ENCODE peak calls at places on chromosomes 6 and 20, in nine cellular contexts. Z is H9; N is activated T-helper 1 cell treated with anti-CD3 and anti-CD28 coated beads, Interleukin-2, amount 50 U/mL, for 16 hours; H is bronchial epithelial cell; E is nucleus accumbens; W is iris pigment epithelial cell; C is NCI-H2107; T is H7; Y is GM23248. I is an unnamed sample.

GRCh38 chr6:27127874-27128795 is 119.4 kb upstream of the PRSS16 start:
- DNase-seq in E (no peak), T (no peak), Z (no peak), N (no peak), H (no peak), W (no peak), Y (no peak), C (no peak), I (no peak)

GRCh38 chr6:169345198-169345597 is 91.6 kb upstream of the THBS2 start:
- DNase-seq in N (no peak), T (no peak), E (no peak), H (no peak), W (no peak), Z (no peak), C (no peak), Y (no peak), I (no peak)

GRCh38 chr20:38447931-38448675 is 13.0 kb upstream of the SNHG17 start:
- DNase-seq in Z (no peak), C (no peak), H (no peak), N (no peak), T (no peak), W (no peak), E (no peak), Y (no peak), I (no peak)

GRCh38 chr6:48834706-48835105 is 628.3 kb downstream of the MMUT start:
- DNase-seq in Y (peak), H (no peak), C (no peak), W (peak), E (no peak), Z (no peak), T (no peak), N (no peak), I (no peak)

GRCh38 chr6:133756046-133756445 is 132.9 kb upstream of the TCF21 start:
- DNase-seq in C (no peak), H (no peak), N (no peak), Z (no peak), W (peak), T (no peak), E (no peak), Y (peak), I (no peak)

GRCh38 chr6:130365166-130366010 is 429 bp upstream of the TMEM200A start:
- DNase-seq in H (no peak), T (peak), W (peak), E (no peak), Z (peak), Y (peak), N (peak), C (no peak), I (no peak)

GRCh38 chr20:52209154-52209571 is 17.6 kb upstream of the ZFP64 start:
- DNase-seq in C (no peak), T (peak), W (no peak), Y (no peak), N (no peak), H (no peak), Z (peak), E (no peak), I (no peak)

GRCh38 chr6:7042654-7043545 is 64.9 kb upstream of the RREB1 start:
- DNase-seq in T (no peak), N (no peak), E (no peak), Z (peak), C (no peak), Y (no peak), H (no peak), W (no peak), I (no peak)

GRCh38 chr6:158607411-158608170 is 37.0 kb downstream of the DYNLT1 start:
- DNase-seq in Z (no peak), E (no peak), C (no peak), T (no peak), H (no peak), W (peak), N (no peak), Y (peak), I (no peak)

GRCh38 chr20:13800728-13801134 is 15.9 kb downstream of the NDUFAF5 start:
- DNase-seq in C (no peak), T (no peak), Z (no peak), E (no peak), N (no peak), W (peak), H (peak), Y (peak), I (peak)

GRCh38 chr6:168158280-168158979 is 79.4 kb upstream of the FRMD1 start:
- DNase-seq in H (no peak), E (no peak), Z (peak), N (no peak), W (peak), T (no peak), C (peak), Y (peak), I (no peak)

GRCh38 chr6:107665386-107665785 is 158.7 kb downstream of the SCML4 start:
- DNase-seq in Z (no peak), T (no peak), E (no peak), H (peak), C (no peak), W (peak), Y (peak), N (no peak), I (no peak)

GRCh38 chr6:104908431-104909139 is 48.3 kb upstream of the LIN28B start:
- DNase-seq in W (no peak), Z (no peak), H (peak), N (no peak), C (no peak), E (no peak), T (no peak), Y (no peak), I (no peak)

GRCh38 chr6:95599691-95600090 is 22.4 kb downstream of the MANEA start:
- DNase-seq in N (no peak), Z (no peak), H (no peak), E (no peak), Y (no peak), W (no peak), C (no peak), T (no peak), I (no peak)

GRCh38 chr6:149897855-149898744 is at the start of gene RAET1E:
- DNase-seq in E (no peak), C (no peak), W (no peak), Y (no peak), N (no peak), T (peak), H (no peak), Z (no peak), I (no peak)

GRCh38 chr20:63941282-63942060 is 14.7 kb downstream of the UCKL1 start:
- DNase-seq in C (no peak), H (peak), T (peak), Y (peak), W (no peak), Z (peak), E (no peak), N (peak), I (no peak)

GRCh38 chr6:23213193-23213592 is 643.8 kb downstream of the HDGFL1 start:
- DNase-seq in H (peak), W (peak), N (no peak), Y (peak), E (no peak), T (no peak), Z (no peak), C (no peak), I (no peak)

GRCh38 chr6:164929155-164929977 is 380.0 kb downstream of the C6orf118 start:
- DNase-seq in E (no peak), T (no peak), C (no peak), N (no peak), W (no peak), Z (no peak), Y (no peak), H (no peak), I (no peak)

GRCh38 chr20:61940976-61941720 is 124.5 kb downstream of the TAF4 start:
- DNase-seq in W (no peak), N (no peak), H (no peak), Z (no peak), T (no peak), C (no peak), E (no peak), Y (no peak), I (no peak)

GRCh38 chr20:46308258-46309157 is at the start of gene CDH22:
- DNase-seq in H (no peak), Z (peak), T (peak), C (peak), Y (peak), N (no peak), E (peak), W (peak), I (no peak)

GRCh38 chr6:89828988-89829590 is 591 bp upstream of the CASP8AP2 start:
- DNase-seq in E (no peak), H (no peak), N (no peak), W (peak), T (peak), Y (peak), Z (no peak), C (no peak), I (no peak)

GRCh38 chr6:167804281-167805013 is 22.3 kb upstream of the AFDN start:
- DNase-seq in Z (no peak), E (no peak), Y (no peak), T (no peak), W (no peak), H (no peak), C (no peak), N (no peak), I (no peak)

GRCh38 chr6:14910692-14911547 is 334.9 kb upstream of the JARID2 start:
- DNase-seq in H (no peak), C (no peak), Y (no peak), N (no peak), E (no peak), T (no peak), Z (no peak), W (peak), I (no peak)

GRCh38 chr20:9359561-9360308 is 154.7 kb upstream of the LAMP5 start:
- DNase-seq in W (peak), C (peak), E (no peak), Y (peak), T (peak), Z (peak), H (peak), N (no peak), I (no peak)

GRCh38 chr20:19815553-19815991 is 57.5 kb downstream of the RIN2 start:
- DNase-seq in H (peak), Z (no peak), N (no peak), Y (peak), W (peak), E (no peak), T (no peak), C (no peak), I (peak)

GRCh38 chr20:50467618-50468373 is 42.4 kb upstream of the PTPN1 start:
- DNase-seq in E (no peak), W (peak), H (peak), T (peak), Z (peak), C (no peak), Y (peak), N (no peak), I (no peak)

GRCh38 chr6:87938287-87938686 is 109.4 kb upstream of the SPACA1 start:
- DNase-seq in E (no peak), W (no peak), H (no peak), T (no peak), Z (no peak), Y (no peak), N (no peak), C (no peak), I (no peak)

GRCh38 chr6:162344301-162344700 is 383.3 kb downstream of the PRKN start:
- DNase-seq in H (no peak), E (no peak), N (no peak), T (no peak), C (no peak), Z (no peak), Y (peak), W (no peak), I (no peak)

GRCh38 chr6:156395276-156395675 is 381.9 kb upstream of the ARID1B start:
- DNase-seq in Y (no peak), E (no peak), H (peak), Z (no peak), C (no peak), W (no peak), N (no peak), T (no peak), I (no peak)

GRCh38 chr6:30443657-30444450 is 45.5 kb upstream of the HLA-E start:
- DNase-seq in E (no peak), W (peak), N (no peak), T (peak), H (peak), Z (no peak), C (no peak), Y (peak), I (no peak)

GRCh38 chr6:3001773-3002293 is 2.1 kb downstream of the NQO2 start:
- DNase-seq in T (peak), Z (no peak), H (peak), W (peak), N (no peak), C (no peak), E (no peak), Y (peak), I (no peak)

GRCh38 chr20:19275630-19276071 is 63.2 kb downstream of the SLC24A3 start:
- DNase-seq in Y (peak), H (peak), T (no peak), W (peak), Z (no peak), C (no peak), N (no peak), E (peak), I (no peak)

GRCh38 chr20:47998736-47999135 is 213.5 kb upstream of the SULF2 start:
- DNase-seq in C (no peak), N (no peak), H (no peak), E (no peak), Z (no peak), Y (no peak), T (peak), W (no peak), I (no peak)

GRCh38 chr6:42448906-42449659 is 2.6 kb downstream of the TRERF1 start:
- DNase-seq in N (no peak), T (no peak), Y (no peak), E (no peak), C (no peak), Z (no peak), H (peak), W (no peak), I (no peak)

GRCh38 chr6:128696651-128697391 is 176.4 kb upstream of the PTPRK start:
- DNase-seq in N (no peak), E (no peak), H (peak), T (no peak), Y (peak), C (no peak), W (peak), Z (no peak), I (peak)

GRCh38 chr6:66662196-66662595 is 955.2 kb upstream of the EYS start:
- DNase-seq in T (peak), Z (no peak), N (no peak), E (no peak), H (peak), W (peak), Y (peak), C (no peak), I (no peak)

GRCh38 chr20:21048841-21049273 is 57.3 kb downstream of the LINC00237 start:
- DNase-seq in H (no peak), Y (peak), T (peak), N (peak), E (peak), Z (peak), C (no peak), W (no peak), I (no peak)